ENCODE peak calls at places on chromosomes 4 and X, in four cellular contexts. Y is colonic mucosa, D is fibroblast of lung, K is ascending aorta. T is an unnamed sample.
A peak's percentile ranks its signal among the peaks of the same experiment; 100 is the strongest.

GRCh38 chrX:69083785-69084184 is 81.5 kb downstream of the PJA1 start:
- DNase-seq in D (no peak), Y (no peak), K (no peak), T (no peak)

GRCh38 chr4:125101706-125102105 is 213.0 kb upstream of the FAT4 start:
- DNase-seq in K (no peak), D (no peak), Y (no peak), T (no peak)

GRCh38 chrX:16125520-16126149 is 2.3 kb downstream of the GRPR start:
- DNase-seq in K (no peak), D (no peak), Y (no peak), T (no peak)

GRCh38 chr4:27692868-27693634 is 832.4 kb downstream of the STIM2 start:
- DNase-seq in D (no peak), K (no peak), Y (no peak), T (no peak)

GRCh38 chr4:146520894-146521542 is 722 bp downstream of the SLC10A7 start:
- DNase-seq in Y (peak; percentile 67), K (no peak), D (peak; percentile 56), T (peak; percentile 65)

GRCh38 chrX:2318371-2318770 is 182.4 kb downstream of the DHRSX start:
- DNase-seq in Y (no peak), K (no peak), D (no peak), T (no peak)

GRCh38 chr4:183352546-183352945 is 30.3 kb upstream of the CLDN24 start:
- DNase-seq in D (no peak), K (no peak), Y (no peak), T (no peak)

GRCh38 chr4:186712690-186713089 is 11.0 kb downstream of the FAT1 start:
- DNase-seq in Y (no peak), D (no peak), K (no peak), T (no peak)

GRCh38 chrX:118022803-118023202 is 93.8 kb downstream of the KLHL13 start:
- DNase-seq in Y (no peak), K (no peak), D (no peak), T (no peak)

GRCh38 chr4:70505152-70505748 is 13.1 kb upstream of the AMTN start:
- DNase-seq in K (no peak), D (peak; percentile 65), Y (peak; percentile 50), T (peak; percentile 68)

GRCh38 chrX:19017271-19017670 is 33.4 kb upstream of the PHKA2 start:
- DNase-seq in D (peak; percentile 39), K (no peak), Y (peak; percentile 20), T (peak; percentile 18)

GRCh38 chr4:150366487-150366999 is 215.4 kb upstream of the MAB21L2 start:
- DNase-seq in K (no peak), Y (no peak), D (no peak), T (no peak)

GRCh38 chr4:91746551-91746950 is 557.2 kb upstream of the GRID2 start:
- DNase-seq in K (no peak), Y (no peak), D (no peak), T (no peak)

GRCh38 chr4:78776729-78777555 is 792 bp downstream of the BMP2K start:
- DNase-seq in Y (peak; percentile 62), D (peak; percentile 64), K (no peak), T (peak; percentile 56)

GRCh38 chr4:138062929-138063328 is 179.2 kb downstream of the SLC7A11 start:
- DNase-seq in Y (no peak), D (peak; percentile 31), K (no peak), T (peak; percentile 68)

GRCh38 chrX:92247076-92247475 is 467.9 kb downstream of the PCDH11X start:
- DNase-seq in K (no peak), Y (no peak), D (peak; percentile 54), T (peak; percentile 9)

GRCh38 chr4:142752331-142752830 is 93.7 kb downstream of the INPP4B start:
- DNase-seq in Y (no peak), K (no peak), D (no peak), T (peak; percentile 17)

GRCh38 chr4:45442466-45442865 is 681.4 kb downstream of the GABRG1 start:
- DNase-seq in D (peak; percentile 33), K (no peak), Y (no peak), T (peak; percentile 25)

GRCh38 chr4:3342182-3342854 is 49.5 kb downstream of the RGS12 start:
- DNase-seq in K (no peak), Y (no peak), D (peak; percentile 80), T (peak; percentile 40)

GRCh38 chr4:159946983-159947645 is 844.2 kb downstream of the RAPGEF2 start:
- DNase-seq in D (peak; percentile 50), Y (no peak), K (no peak), T (peak; percentile 75)

GRCh38 chr4:112386051-112386450 is 88.9 kb downstream of the ALPK1 start:
- DNase-seq in Y (no peak), D (no peak), K (no peak), T (no peak)

GRCh38 chrX:13076176-13076956 is 31.9 kb upstream of the FAM9C start:
- DNase-seq in Y (no peak), K (no peak), D (no peak), T (no peak)

GRCh38 chr4:168637872-168638756 is 141.3 kb downstream of the PALLD start:
- DNase-seq in K (no peak), Y (no peak), D (peak; percentile 89), T (peak; percentile 35)

DNA sequence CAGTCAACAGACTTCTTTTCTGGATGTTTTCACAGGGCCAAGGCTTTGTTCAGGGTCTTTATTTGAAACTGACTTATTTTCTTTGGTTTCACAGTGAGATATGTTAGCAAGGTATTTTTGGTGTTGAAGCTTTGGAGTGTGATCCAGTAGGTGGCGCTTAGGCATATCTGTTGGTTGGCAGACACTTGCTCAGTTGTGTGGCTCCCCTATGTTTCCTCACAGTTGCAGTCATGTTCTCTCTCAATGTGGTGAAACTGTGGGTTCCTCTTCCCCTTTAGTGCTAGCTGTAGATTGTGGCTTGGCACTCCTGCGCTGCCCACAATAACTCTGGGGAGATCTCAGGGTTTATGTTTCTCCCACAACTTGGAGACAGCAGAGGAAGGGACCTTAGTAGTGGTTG is 460.8 kb downstream of the SLITRK2 start:
- DNase-seq in D (no peak), K (no peak), Y (no peak), T (no peak)
- TF ChIP-seq CTCF in D (no peak), K (no peak), Y (peak; percentile 13), T (no peak)

GRCh38 chr4:141220655-141221605 is at the start of gene ZNF330:
- DNase-seq in Y (peak; percentile 94), K (peak; percentile 36), D (peak; percentile 94), T (peak; percentile 96)
- TF ChIP-seq CTCF in Y (no peak), K (no peak), D (peak; percentile 28), T (peak; percentile 32)

GRCh38 chr4:75490155-75490554 is 24.0 kb downstream of the RCHY1 start:
- DNase-seq in K (no peak), D (peak; percentile 75), Y (no peak), T (peak; percentile 60)
- TF ChIP-seq CTCF in K (no peak), D (peak; percentile 34), Y (peak; percentile 23), T (peak; percentile 26)

GRCh38 chr4:41458689-41459088 is 79.3 kb upstream of the LIMCH1 start:
- DNase-seq in K (no peak), D (no peak), Y (no peak), T (no peak)

GRCh38 chr4:41455215-41455614 is 82.7 kb upstream of the LIMCH1 start:
- DNase-seq in D (peak; percentile 29), Y (no peak), K (no peak), T (no peak)

GRCh38 chr4:41454393-41454792 is 83.6 kb upstream of the LIMCH1 start:
- DNase-seq in Y (no peak), K (no peak), D (no peak), T (no peak)

GRCh38 chr4:41452484-41453225 is 85.3 kb upstream of the LIMCH1 start:
- DNase-seq in D (no peak), K (no peak), Y (no peak), T (no peak)

DNA sequence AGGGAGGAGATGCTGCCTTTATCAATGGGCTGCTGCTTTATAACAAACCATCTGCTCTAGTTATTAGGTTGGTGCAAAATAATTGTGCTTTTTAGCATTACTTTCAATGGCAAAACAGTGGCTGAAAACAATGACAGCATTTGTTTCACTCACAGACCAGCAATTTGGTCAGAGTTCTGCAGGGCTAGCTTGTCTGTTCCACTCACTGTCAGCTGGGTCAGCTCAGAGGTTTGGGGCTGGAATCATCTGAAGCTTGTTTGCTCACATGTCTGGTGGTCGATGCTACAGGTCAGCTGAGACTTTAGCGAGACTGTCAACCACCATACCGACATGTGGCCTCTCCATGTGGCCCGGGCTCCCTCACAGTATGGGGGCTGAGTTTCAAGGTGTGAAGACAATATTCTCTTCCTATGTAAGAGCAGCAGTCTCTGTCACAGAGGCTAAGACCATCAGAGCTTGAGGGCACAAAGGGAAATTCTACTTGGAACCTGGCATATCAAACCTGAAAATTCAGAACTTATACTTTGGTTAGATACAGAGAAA is 81.3 kb upstream of the LIMCH1 start:
- DNase-seq in Y (no peak), K (no peak), D (no peak), T (no peak)
- TF ChIP-seq CTCF in Y (no peak), K (no peak), D (no peak), T (no peak)

GRCh38 chr4:100742045-100742444 is 224.2 kb upstream of the EMCN start:
- DNase-seq in D (peak; percentile 17), K (no peak), Y (no peak), T (peak; percentile 81)
- TF ChIP-seq CTCF in D (no peak), K (no peak), Y (no peak), T (peak; percentile 65)

GRCh38 chr4:39637572-39638357 is 900 bp downstream of the SMIM14 start:
- DNase-seq in K (no peak), Y (peak; percentile 74), D (peak; percentile 62), T (peak; percentile 69)

GRCh38 chr4:39641451-39641850 is 2.8 kb upstream of the SMIM14 start:
- DNase-seq in Y (no peak), K (no peak), D (no peak), T (no peak)

GRCh38 chr4:39636786-39637185 is 1.9 kb downstream of the SMIM14 start:
- DNase-seq in K (no peak), Y (no peak), D (peak; percentile 47), T (no peak)

GRCh38 chr4:39635023-39635422 is 3.6 kb downstream of the SMIM14 start:
- DNase-seq in K (no peak), D (no peak), Y (peak; percentile 63), T (no peak)

DNA sequence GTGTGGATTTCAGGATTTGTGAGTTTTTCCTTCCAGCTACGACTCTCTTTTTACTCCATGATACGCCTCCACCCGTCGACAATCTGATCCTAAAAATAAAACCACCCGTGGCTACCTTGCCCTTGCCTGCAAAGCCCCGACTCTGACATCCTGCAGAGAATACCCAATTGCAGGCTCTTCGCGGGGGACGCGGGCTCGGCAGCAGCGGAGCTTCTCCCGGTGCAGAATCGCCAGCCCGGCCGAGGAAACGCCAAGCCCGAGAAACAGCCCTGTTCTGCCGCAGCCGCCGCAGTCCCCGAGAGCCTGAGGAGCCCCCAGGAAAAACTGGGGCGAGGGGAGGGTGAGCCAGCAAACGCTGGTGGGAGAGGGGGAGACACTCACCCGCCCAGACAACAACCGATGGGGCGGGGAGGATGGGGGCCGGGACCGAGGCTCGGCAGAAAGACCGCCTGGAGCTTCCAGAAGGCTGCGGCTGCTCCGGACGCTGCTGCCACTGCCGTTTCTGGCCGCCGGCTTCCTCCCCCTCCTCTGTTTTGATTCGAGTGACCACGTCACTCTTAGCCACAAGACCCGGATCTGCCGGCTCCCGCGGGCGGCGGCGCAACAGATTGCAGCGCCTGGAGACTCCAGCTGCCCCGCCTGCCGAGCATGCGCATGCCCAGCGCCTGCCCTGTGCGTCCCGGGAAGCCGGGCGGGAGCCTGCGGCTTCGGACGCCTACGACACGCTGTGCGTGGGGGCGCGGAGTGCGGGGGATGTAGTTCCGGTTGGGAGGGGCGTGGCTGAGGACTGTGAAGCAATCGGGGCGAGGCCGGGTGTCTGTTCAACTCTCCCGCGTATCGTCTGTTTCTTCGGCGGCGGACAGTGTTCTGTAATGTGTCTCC is at the start of gene SMIM14:
- DNase-seq in K (peak; percentile 96), D (peak; percentile 98), Y (peak; percentile 98), T (peak; percentile 99)
- TF ChIP-seq CTCF in K (no peak), D (no peak), Y (no peak), T (no peak)

GRCh38 chr4:15423285-15423711 is 4.5 kb upstream of the C1QTNF7 start:
- DNase-seq in Y (no peak), K (no peak), D (no peak), T (no peak)
- TF ChIP-seq CTCF in Y (no peak), K (no peak), D (no peak), T (no peak)